ENCODE peak calls at places on chromosomes 2 and 18, in seven cellular contexts. I is A549, V is IMR-90, B is stomach, F is ovary, R is adrenal gland, E is esophagus squamous epithelium. Q is an unnamed sample.
A peak's percentile ranks its signal among the peaks of the same experiment; 100 is the strongest.

GRCh38 chr2:44230378-44230777 is 44.9 kb upstream of the SLC3A1 start:
- DNase-seq in I (no peak), V (no peak), B (no peak), F (no peak), R (no peak), E (no peak), Q (no peak)

GRCh38 chr2:105450495-105450894 is 51.6 kb upstream of the FHL2 start:
- DNase-seq in I (no peak), V (no peak), B (no peak), F (no peak), R (no peak), E (no peak), Q (no peak)

GRCh38 chr2:227990937-227991336 is 119.5 kb downstream of the DAW1 start:
- DNase-seq in I (no peak), V (no peak), B (no peak), F (no peak), R (no peak), E (no peak), Q (no peak)

GRCh38 chr2:68776124-68776523 is 41.5 kb downstream of the ARHGAP25 start:
- DNase-seq in I (no peak), V (no peak), B (no peak), F (no peak), R (no peak), E (no peak), Q (no peak)

GRCh38 chr18:79746730-79747129 is 51.0 kb upstream of the KCNG2 start:
- DNase-seq in I (no peak), V (no peak), B (no peak), F (no peak), R (no peak), E (no peak), Q (no peak)

GRCh38 chr18:48751727-48752468 is 198.9 kb downstream of the SMAD7 start:
- DNase-seq in I (no peak), V (no peak), B (no peak), F (no peak), R (no peak), E (no peak), Q (no peak)

GRCh38 chr2:102620367-102620766 is 1.0 kb downstream of the SLC9A2 start:
- DNase-seq in I (no peak), V (no peak), B (peak; percentile 68), F (no peak), R (no peak), E (no peak), Q (no peak)

GRCh38 chr2:17309741-17310339 is 208.4 kb downstream of the RAD51AP2 start:
- DNase-seq in I (peak; percentile 51), V (peak; percentile 49), B (peak; percentile 40), F (no peak), R (peak; percentile 58), E (no peak), Q (peak; percentile 60)

GRCh38 chr2:45274190-45274926 is 265.1 kb upstream of the SIX2 start:
- DNase-seq in I (no peak), V (no peak), B (peak; percentile 83), F (no peak), R (no peak), E (no peak), Q (peak; percentile 85)

GRCh38 chr2:61277756-61278155 is 115.8 kb downstream of the C2orf74 start:
- DNase-seq in I (no peak), V (no peak), B (no peak), F (no peak), R (no peak), E (no peak), Q (no peak)

GRCh38 chr2:46858697-46859080 is 56.9 kb downstream of the MCFD2 start:
- DNase-seq in I (no peak), V (peak; percentile 91), B (no peak), F (no peak), R (no peak), E (no peak), Q (no peak)

GRCh38 chr2:168660859-168661258 is 141.6 kb upstream of the NOSTRIN start:
- DNase-seq in I (no peak), V (no peak), B (no peak), F (no peak), R (no peak), E (no peak), Q (no peak)

GRCh38 chr2:165905854-165906253 is 47.7 kb downstream of the TTC21B start:
- DNase-seq in I (no peak), V (peak; percentile 65), B (no peak), F (no peak), R (no peak), E (no peak), Q (no peak)

GRCh38 chr2:138615257-138615656 is 113.7 kb downstream of the SPOPL start:
- DNase-seq in I (peak; percentile 17), V (peak; percentile 80), B (no peak), F (no peak), R (no peak), E (no peak), Q (no peak)

GRCh38 chr2:105118960-105119359 is 81.1 kb downstream of the MRPS9 start:
- DNase-seq in I (no peak), V (no peak), B (no peak), F (no peak), R (no peak), E (no peak), Q (no peak)

DNA sequence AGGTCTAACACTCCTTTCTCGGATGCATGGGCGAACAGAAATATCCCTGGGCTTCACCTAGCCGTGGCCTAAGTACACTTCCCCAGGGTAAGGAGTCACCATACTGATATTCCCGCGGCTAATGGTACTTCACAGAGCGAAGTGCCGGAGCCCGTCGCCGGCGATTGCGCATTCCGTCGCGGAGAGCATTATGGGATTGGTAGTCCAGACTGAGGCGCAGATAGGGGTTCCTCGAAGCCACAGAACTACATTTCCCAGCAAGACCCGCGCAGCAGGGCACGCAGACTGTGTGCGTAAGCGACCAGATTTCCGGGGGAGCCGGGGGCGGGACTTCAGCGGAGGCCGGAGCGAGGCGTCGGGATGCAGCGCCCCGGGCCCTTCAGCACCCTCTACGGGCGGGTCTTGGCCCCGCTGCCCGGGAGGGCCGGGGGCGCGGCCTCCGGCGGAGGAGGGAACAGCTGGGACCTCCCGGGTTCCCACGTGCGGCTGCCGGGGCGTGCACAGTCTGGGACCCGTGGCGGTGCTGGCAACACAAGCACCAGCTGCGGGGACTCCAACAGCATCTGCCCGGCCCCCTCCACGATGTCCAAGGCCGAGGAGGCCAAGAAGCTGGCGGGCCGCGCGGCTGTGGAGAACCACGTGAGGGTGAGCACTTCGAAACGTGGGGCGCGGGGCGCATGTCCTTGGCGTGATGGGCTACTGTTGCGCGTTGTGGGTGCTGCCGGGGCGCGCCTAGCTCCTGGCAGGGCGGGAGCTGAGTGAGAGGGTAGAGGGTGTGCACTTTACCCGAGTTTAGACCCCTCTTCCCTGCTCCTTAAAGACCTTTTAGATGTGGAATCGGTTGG is at the start of gene RPIA:
- DNase-seq in I (peak; percentile 94), V (peak; percentile 98), B (peak; percentile 99), F (peak; percentile 98), R (peak; percentile 99), E (peak; percentile 89), Q (peak; percentile 99)
- TF ChIP-seq POLR2A in I (peak; percentile 82), V (peak; percentile 75), B (no peak), F (peak; percentile 23), R (peak; percentile 42), E (peak; percentile 18), Q (peak; percentile 76)

DNA sequence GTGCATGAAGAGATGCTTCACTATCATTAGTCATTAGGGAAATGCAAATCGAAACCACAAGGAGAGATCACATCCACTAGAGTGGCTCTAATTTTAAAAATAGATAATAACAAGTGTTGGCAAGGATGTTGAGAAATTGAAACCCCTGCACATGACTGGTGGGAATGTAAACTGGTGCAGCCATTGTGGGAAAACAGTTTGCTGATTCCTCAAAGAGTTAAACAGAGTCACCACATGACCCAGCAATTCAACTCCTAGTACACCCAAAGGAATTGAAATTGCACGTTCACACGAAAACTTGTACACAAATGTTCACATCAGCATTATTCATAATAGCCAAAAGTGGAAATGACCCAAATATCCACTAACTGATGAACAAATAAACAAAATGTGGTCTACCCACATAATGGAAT is 179.5 kb downstream of the BCL2 start:
- DNase-seq in I (no peak), V (no peak), B (no peak), F (no peak), R (no peak), E (no peak), Q (no peak)
- H3K4me1 ChIP-seq in I (no peaks in the 10 kb centered on the region), V (no peaks in the 10 kb centered on the region), B (no peaks in the 10 kb centered on the region), F (peaks cover 9% of the 10 kb centered on the region), R (peaks cover 5% of the 10 kb centered on the region), E (peaks cover 56% of the 10 kb centered on the region), Q (no peaks in the 10 kb centered on the region)

GRCh38 chr2:241225545-241225944 is 37.1 kb downstream of the ANO7 start:
- DNase-seq in I (no peak), V (no peak), B (no peak), F (peak; percentile 37), R (no peak), E (no peak), Q (no peak)

GRCh38 chr2:241227635-241227993 is 39.1 kb downstream of the ANO7 start:
- DNase-seq in I (no peak), V (no peak), B (no peak), F (peak; percentile 17), R (no peak), E (no peak), Q (no peak)

GRCh38 chr2:241224851-241225438 is 36.5 kb downstream of the ANO7 start:
- DNase-seq in I (no peak), V (no peak), B (no peak), F (peak; percentile 46), R (no peak), E (no peak), Q (no peak)

GRCh38 chr2:241226723-241227634 is 38.5 kb downstream of the ANO7 start:
- DNase-seq in I (no peak), V (peak; percentile 15), B (no peak), F (peak; percentile 40), R (no peak), E (no peak), Q (no peak)

DNA sequence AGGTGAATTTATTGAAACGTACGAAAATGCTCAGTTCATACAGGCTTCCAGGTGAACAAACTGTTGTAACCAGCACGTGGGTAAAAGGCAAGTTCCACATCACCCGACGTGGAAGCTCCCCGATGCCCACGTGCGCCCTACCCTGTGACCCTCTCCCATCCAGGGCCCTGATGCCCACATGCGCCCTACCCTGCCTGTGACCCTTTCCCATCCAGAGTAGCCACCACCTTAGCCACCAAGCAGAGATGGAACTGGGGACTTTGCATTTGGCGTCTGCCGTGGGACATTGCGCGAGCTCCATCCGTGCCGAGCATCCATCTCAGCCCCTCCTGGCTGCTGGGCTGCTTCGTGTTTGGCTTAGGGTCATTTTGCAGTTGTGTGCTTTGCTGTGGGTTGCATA is 37.5 kb downstream of the ANO7 start:
- DNase-seq in I (no peak), V (no peak), B (no peak), F (peak; percentile 32), R (no peak), E (no peak), Q (peak; percentile 49)
- TF ChIP-seq POLR2A in I (no peak), V (no peak), B (no peak), F (no peak), R (no peak), E (no peak), Q (no peak)

DNA sequence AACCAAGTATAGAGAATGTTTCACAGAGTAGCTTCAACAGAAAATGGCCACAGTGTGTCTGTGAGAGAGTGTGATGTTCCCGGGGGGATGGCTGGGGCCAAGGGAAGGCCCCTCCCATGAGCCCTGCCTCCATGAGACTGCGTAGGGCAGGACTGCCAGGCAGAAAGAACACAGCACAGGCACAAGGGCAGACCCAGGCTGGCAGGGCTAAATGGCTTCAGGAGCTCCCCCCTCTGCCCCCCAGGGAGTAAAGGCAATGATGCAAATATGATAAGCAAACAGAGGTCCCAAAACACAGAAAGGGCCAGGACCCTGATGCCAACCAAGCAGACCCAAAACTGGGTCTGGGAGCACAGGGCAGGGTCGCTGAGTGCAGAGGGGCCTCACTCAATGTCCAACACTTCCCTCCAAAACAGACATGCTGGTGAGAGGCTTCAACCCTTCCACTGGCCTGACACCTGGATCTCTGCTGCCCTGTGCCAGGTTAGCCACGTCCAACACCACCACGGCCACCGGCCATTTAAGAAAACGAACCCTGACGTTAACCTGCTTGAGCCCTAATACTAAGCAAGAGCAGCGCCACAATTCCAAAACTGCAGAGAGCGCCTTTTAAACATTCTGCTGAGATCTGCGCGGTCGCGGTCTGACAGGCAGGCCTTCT is 90.3 kb downstream of the HDAC4 start:
- DNase-seq in I (no peak), V (no peak), B (peak; percentile 20), F (peak; percentile 31), R (peak; percentile 28), E (no peak), Q (no peak)
- H3K4me1 ChIP-seq in I (no peaks in the 10 kb centered on the region), V (peaks cover 19% of the 10 kb centered on the region), B (peaks cover 28% of the 10 kb centered on the region), F (peaks cover 37% of the 10 kb centered on the region), R (peaks cover 65% of the 10 kb centered on the region), E (peaks cover 80% of the 10 kb centered on the region), Q (no peaks in the 10 kb centered on the region)

Q was measured in right lobe of liver.